ENCODE peak calls at places on chromosomes 2 and 18, in four cellular contexts. O is upper lobe of right lung; R is coronary artery; C is CD8-positive, alpha-beta T cell. B is an unnamed sample.

GRCh38 chr2:63544017-63544627 is 44.2 kb downstream of the WDPCP start:
- DNase-seq in R (no peak), C (no peak), O (no peak), B (no peak)

GRCh38 chr2:46404181-46404759 is 75.1 kb upstream of the TMEM247 start:
- DNase-seq in O (no peak), R (no peak), C (no peak), B (no peak)

GRCh38 chr2:237614151-237614720 is 13.2 kb upstream of the LRRFIP1 start:
- DNase-seq in R (peak), O (no peak), C (no peak), B (no peak)

GRCh38 chr2:23497536-23497935 is 112.6 kb downstream of the KLHL29 start:
- DNase-seq in C (no peak), R (no peak), O (no peak), B (no peak)

GRCh38 chr2:46299365-46300263 is 2.4 kb downstream of the EPAS1 start:
- DNase-seq in O (peak), R (peak), C (no peak), B (peak)

GRCh38 chr2:3639015-3639630 is 18.9 kb upstream of the ALLC start:
- DNase-seq in R (peak), C (peak), O (no peak), B (no peak)

GRCh38 chr2:2855297-2855696 is 522.3 kb downstream of the EIPR1 start:
- DNase-seq in C (no peak), O (no peak), R (no peak), B (no peak)

GRCh38 chr2:166516712-166517303 is 22.8 kb upstream of the SCN7A start:
- DNase-seq in O (peak), C (no peak), R (no peak), B (no peak)

GRCh38 chr2:217795067-217795466 is 207.7 kb downstream of the TNS1 start:
- DNase-seq in R (peak), O (no peak), C (no peak), B (no peak)

GRCh38 chr2:113854970-113855740 is 34.7 kb upstream of the ACTR3 start:
- DNase-seq in R (no peak), C (no peak), O (no peak), B (no peak)
- H3K27ac ChIP-seq in R (no peak), C (no peak), O (no peak), B (no peak)

GRCh38 chr2:147999126-147999525 is 21.4 kb downstream of the ORC4 start:
- DNase-seq in O (no peak), R (no peak), C (no peak), B (no peak)

GRCh38 chr2:147996828-147997227 is 23.7 kb downstream of the ORC4 start:
- DNase-seq in O (no peak), C (no peak), R (no peak), B (no peak)

GRCh38 chr2:147998203-147998602 is 22.3 kb downstream of the ORC4 start:
- DNase-seq in R (no peak), C (no peak), O (no peak), B (no peak)

DNA sequence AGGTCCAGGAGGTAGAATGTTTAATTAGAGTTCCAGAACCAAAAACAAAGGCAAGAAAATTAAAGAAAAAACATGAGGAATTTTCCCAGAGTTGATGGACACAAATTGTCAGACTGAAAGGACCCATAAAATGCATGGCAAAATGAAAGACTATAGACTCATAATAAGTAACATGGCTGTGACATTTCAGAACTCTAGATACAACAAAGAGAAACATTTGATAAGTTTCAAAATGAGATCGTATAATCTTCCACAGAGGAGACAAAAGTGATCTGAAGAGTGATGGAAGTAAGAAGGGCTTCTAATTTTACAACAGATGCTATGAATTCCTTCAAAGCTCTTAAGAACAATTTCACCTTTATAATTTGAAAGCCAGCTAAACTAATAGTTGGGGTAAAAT is 20.4 kb downstream of the ORC4 start:
- DNase-seq in R (no peak), C (no peak), O (no peak), B (no peak)
- H3K27ac ChIP-seq in R (no peak), C (no peak), O (no peak), B (no peak)

GRCh38 chr18:34976899-34977786 is 64.1 kb upstream of the MAPRE2 start:
- DNase-seq in R (peak), C (peak), O (peak), B (peak)
- H3K27ac ChIP-seq in R (peak), C (peak), O (no peak), B (no peak)

GRCh38 chr2:10407432-10407831 is 40.7 kb downstream of the ODC1 start:
- DNase-seq in R (no peak), O (no peak), C (no peak), B (no peak)
- H3K27ac ChIP-seq in R (no peak), O (peak), C (peak), B (no peak)

GRCh38 chr2:226740039-226740648 is 59.5 kb downstream of the IRS1 start:
- DNase-seq in O (no peak), C (no peak), R (no peak), B (no peak)
- H3K27ac ChIP-seq in O (no peak), C (no peak), R (no peak), B (no peak)

DNA sequence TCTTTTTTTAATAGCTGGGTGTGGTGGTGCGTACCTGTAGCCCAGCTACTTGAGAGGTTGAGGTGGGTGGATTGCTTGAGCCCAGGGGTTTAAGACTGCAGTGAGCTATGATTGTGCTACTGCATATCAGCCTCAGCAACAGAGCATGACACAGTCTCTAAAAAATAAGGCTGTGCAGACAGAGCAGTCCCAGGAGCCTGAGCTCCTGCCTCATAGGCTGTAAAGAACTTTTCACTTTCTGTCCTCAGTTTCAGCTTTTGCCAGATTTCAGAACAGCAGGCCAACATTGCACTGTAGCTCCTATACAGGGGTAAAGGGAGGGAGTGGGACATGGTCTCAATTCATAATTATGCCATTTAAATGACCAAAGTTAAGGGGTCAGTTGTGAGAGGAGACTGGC is 150.6 kb downstream of the GALNT1 start:
- DNase-seq in O (no peak), C (no peak), R (no peak), B (no peak)
- H3K27ac ChIP-seq in O (no peak), C (no peak), R (no peak), B (no peak)

GRCh38 chr2:179560257-179560735 is 295.7 kb upstream of the SESTD1 start:
- DNase-seq in C (no peak), O (no peak), R (no peak), B (no peak)
- H3K27ac ChIP-seq in C (no peak), O (peak), R (no peak), B (no peak)

GRCh38 chr2:226733189-226733858 is 66.3 kb downstream of the IRS1 start:
- DNase-seq in O (no peak), R (no peak), C (no peak), B (no peak)
- H3K27ac ChIP-seq in O (no peak), R (no peak), C (no peak), B (no peak)